ENCODE peak calls at places on chromosomes 13 and 19, in five cellular contexts. One of them, this sample, is unnamed.

GRCh38 chr19:16608290-16608704 is 19.7 kb downstream of the MED26 start:
- DNase-seq in NCI-H1092: no peak
- DNase-seq in RCC 7860: no peak
- DNase-seq in left ventricle myocardium superior: no peak
- DNase-seq in activated T-cell treated with anti-CD3 and anti-CD28 coated beads, Interleukin-2, amount 50 U/mL, for 72 hours: no peak
- DNase-seq in this sample: no peak

GRCh38 chr19:32172761-32173160 is 172.6 kb upstream of the ZNF507 start:
- DNase-seq in left ventricle myocardium superior: no peak
- DNase-seq in RCC 7860: no peak
- DNase-seq in NCI-H1092: no peak
- DNase-seq in activated T-cell treated with anti-CD3 and anti-CD28 coated beads, Interleukin-2, amount 50 U/mL, for 72 hours: no peak
- DNase-seq in this sample: no peak

GRCh38 chr19:41746593-41747227 is 8.6 kb upstream of the CEACAM6 start:
- DNase-seq in activated T-cell treated with anti-CD3 and anti-CD28 coated beads, Interleukin-2, amount 50 U/mL, for 72 hours: peak
- DNase-seq in left ventricle myocardium superior: no peak
- DNase-seq in RCC 7860: no peak
- DNase-seq in NCI-H1092: peak
- DNase-seq in this sample: no peak

GRCh38 chr13:44396963-44397580 is 23.4 kb downstream of the SERP2 start:
- DNase-seq in NCI-H1092: no peak
- DNase-seq in activated T-cell treated with anti-CD3 and anti-CD28 coated beads, Interleukin-2, amount 50 U/mL, for 72 hours: no peak
- DNase-seq in left ventricle myocardium superior: peak
- DNase-seq in RCC 7860: no peak
- DNase-seq in this sample: peak

GRCh38 chr19:45469835-45470146 is 2.0 kb downstream of the FOSB start:
- DNase-seq in left ventricle myocardium superior: no peak
- DNase-seq in NCI-H1092: peak
- DNase-seq in RCC 7860: no peak
- DNase-seq in activated T-cell treated with anti-CD3 and anti-CD28 coated beads, Interleukin-2, amount 50 U/mL, for 72 hours: peak
- DNase-seq in this sample: no peak

GRCh38 chr19:43725468-43725867 is 9.6 kb downstream of the IRGC start:
- DNase-seq in activated T-cell treated with anti-CD3 and anti-CD28 coated beads, Interleukin-2, amount 50 U/mL, for 72 hours: no peak
- DNase-seq in NCI-H1092: no peak
- DNase-seq in RCC 7860: no peak
- DNase-seq in left ventricle myocardium superior: no peak
- DNase-seq in this sample: no peak

GRCh38 chr13:21033224-21033855 is 28.0 kb downstream of the LATS2 start:
- DNase-seq in activated T-cell treated with anti-CD3 and anti-CD28 coated beads, Interleukin-2, amount 50 U/mL, for 72 hours: no peak
- DNase-seq in RCC 7860: peak
- DNase-seq in left ventricle myocardium superior: no peak
- DNase-seq in NCI-H1092: no peak
- DNase-seq in this sample: no peak

GRCh38 chr19:8389891-8390616 is at the start of gene RAB11B:
- DNase-seq in activated T-cell treated with anti-CD3 and anti-CD28 coated beads, Interleukin-2, amount 50 U/mL, for 72 hours: peak
- DNase-seq in NCI-H1092: peak
- DNase-seq in RCC 7860: peak
- DNase-seq in left ventricle myocardium superior: peak
- DNase-seq in this sample: peak